ENCODE peak calls at places on chromosome 11, in eight cellular contexts. W, T, F, G, A, M, I and C are unnamed samples.

GRCh38 chr11:63510360-63511130 is 4.7 kb downstream of the LGALS12 start:
- DNase-seq in W (peak), T (peak), F (peak), G (peak), A (no peak), M (no peak), I (no peak), C (no peak)

GRCh38 chr11:43072096-43072495 is 239.7 kb upstream of the API5 start:
- DNase-seq in W (no peak), T (no peak), F (no peak), G (no peak), A (no peak), M (no peak), I (no peak), C (no peak)

GRCh38 chr11:61923166-61924015 is 6.0 kb upstream of the RAB3IL1 start:
- DNase-seq in W (peak), T (peak), F (peak), G (peak), A (no peak), M (no peak), I (no peak), C (no peak)

GRCh38 chr11:36711104-36711825 is 113.2 kb upstream of the RAG2 start:
- DNase-seq in W (no peak), T (no peak), F (no peak), G (no peak), A (no peak), M (no peak), I (no peak), C (no peak)

GRCh38 chr11:26793517-26793916 is 71.7 kb upstream of the SLC5A12 start:
- DNase-seq in W (no peak), T (no peak), F (no peak), G (no peak), A (no peak), M (no peak), I (no peak), C (no peak)

GRCh38 chr11:134236834-134237556 is 12.5 kb downstream of the VPS26B start:
- DNase-seq in W (no peak), T (no peak), F (no peak), G (no peak), A (no peak), M (no peak), I (no peak), C (no peak)

GRCh38 chr11:45106440-45106839 is 40.0 kb upstream of the PRDM11 start:
- DNase-seq in W (no peak), T (no peak), F (no peak), G (no peak), A (no peak), M (no peak), I (no peak), C (no peak)

GRCh38 chr11:13316528-13316961 is 39.0 kb downstream of the BMAL1 start:
- DNase-seq in W (no peak), T (peak), F (peak), G (no peak), A (no peak), M (no peak), I (no peak), C (no peak)

GRCh38 chr11:78416285-78417174 is 1.1 kb downstream of the GAB2 start:
- DNase-seq in W (peak), T (peak), F (peak), G (peak), A (peak), M (peak), I (peak), C (peak)

GRCh38 chr11:7348432-7349298 is 97.0 kb downstream of the SYT9 start:
- DNase-seq in W (no peak), T (no peak), F (no peak), G (no peak), A (no peak), M (no peak), I (no peak), C (peak)

GRCh38 chr11:95147364-95147905 is 57.8 kb downstream of the ENDOD1 start:
- DNase-seq in W (no peak), T (no peak), F (peak), G (no peak), A (peak), M (no peak), I (no peak), C (no peak)

GRCh38 chr11:47204633-47204989 is 10.2 kb upstream of the DDB2 start:
- DNase-seq in W (no peak), T (no peak), F (peak), G (no peak), A (no peak), M (no peak), I (no peak), C (no peak)

GRCh38 chr11:15123849-15124248 is 9.1 kb downstream of the INSC start:
- DNase-seq in W (no peak), T (no peak), F (peak), G (no peak), A (peak), M (no peak), I (no peak), C (no peak)

GRCh38 chr11:9982796-9983579 is 311.0 kb downstream of the SBF2 start:
- DNase-seq in W (no peak), T (no peak), F (peak), G (no peak), A (no peak), M (no peak), I (no peak), C (peak)

GRCh38 chr11:115126515-115127208 is 377.6 kb downstream of the CADM1 start:
- DNase-seq in W (no peak), T (no peak), F (no peak), G (no peak), A (no peak), M (no peak), I (no peak), C (peak)

GRCh38 chr11:19711911-19712280 is 741 bp upstream of the NAV2 start:
- DNase-seq in W (no peak), T (peak), F (no peak), G (no peak), A (no peak), M (no peak), I (no peak), C (no peak)

GRCh38 chr11:113177596-113178115 is 136.7 kb upstream of the TTC12 start:
- DNase-seq in W (no peak), T (no peak), F (no peak), G (no peak), A (no peak), M (no peak), I (no peak), C (no peak)

GRCh38 chr11:59283825-59284772 is 71.4 kb upstream of the MPEG1 start:
- DNase-seq in W (no peak), T (no peak), F (peak), G (peak), A (no peak), M (peak), I (no peak), C (peak)

GRCh38 chr11:121802542-121802941 is 313.5 kb downstream of the BLID start:
- DNase-seq in W (peak), T (peak), F (no peak), G (no peak), A (no peak), M (no peak), I (no peak), C (no peak)

GRCh38 chr11:60932605-60933346 is 8.5 kb downstream of the TMEM132A start:
- DNase-seq in W (no peak), T (no peak), F (no peak), G (no peak), A (no peak), M (no peak), I (no peak), C (no peak)

GRCh38 chr11:64998690-64999431 is 2.1 kb upstream of the BATF2 start:
- DNase-seq in W (no peak), T (no peak), F (no peak), G (no peak), A (no peak), M (no peak), I (no peak), C (no peak)

GRCh38 chr11:118251858-118252652 is at the start of gene MPZL3:
- DNase-seq in W (peak), T (peak), F (peak), G (no peak), A (no peak), M (peak), I (peak), C (peak)

GRCh38 chr11:22641559-22641958 is 15.9 kb upstream of the FANCF start:
- DNase-seq in W (no peak), T (no peak), F (no peak), G (no peak), A (no peak), M (no peak), I (no peak), C (no peak)

GRCh38 chr11:34065505-34066203 is 14.1 kb downstream of the CAPRIN1 start:
- DNase-seq in W (no peak), T (no peak), F (no peak), G (no peak), A (no peak), M (peak), I (no peak), C (no peak)
- TF ChIP-seq CTCF in W (peak), T (no peak), F (no peak), G (no peak), A (no peak), M (peak), I (no peak), C (peak)

DNA sequence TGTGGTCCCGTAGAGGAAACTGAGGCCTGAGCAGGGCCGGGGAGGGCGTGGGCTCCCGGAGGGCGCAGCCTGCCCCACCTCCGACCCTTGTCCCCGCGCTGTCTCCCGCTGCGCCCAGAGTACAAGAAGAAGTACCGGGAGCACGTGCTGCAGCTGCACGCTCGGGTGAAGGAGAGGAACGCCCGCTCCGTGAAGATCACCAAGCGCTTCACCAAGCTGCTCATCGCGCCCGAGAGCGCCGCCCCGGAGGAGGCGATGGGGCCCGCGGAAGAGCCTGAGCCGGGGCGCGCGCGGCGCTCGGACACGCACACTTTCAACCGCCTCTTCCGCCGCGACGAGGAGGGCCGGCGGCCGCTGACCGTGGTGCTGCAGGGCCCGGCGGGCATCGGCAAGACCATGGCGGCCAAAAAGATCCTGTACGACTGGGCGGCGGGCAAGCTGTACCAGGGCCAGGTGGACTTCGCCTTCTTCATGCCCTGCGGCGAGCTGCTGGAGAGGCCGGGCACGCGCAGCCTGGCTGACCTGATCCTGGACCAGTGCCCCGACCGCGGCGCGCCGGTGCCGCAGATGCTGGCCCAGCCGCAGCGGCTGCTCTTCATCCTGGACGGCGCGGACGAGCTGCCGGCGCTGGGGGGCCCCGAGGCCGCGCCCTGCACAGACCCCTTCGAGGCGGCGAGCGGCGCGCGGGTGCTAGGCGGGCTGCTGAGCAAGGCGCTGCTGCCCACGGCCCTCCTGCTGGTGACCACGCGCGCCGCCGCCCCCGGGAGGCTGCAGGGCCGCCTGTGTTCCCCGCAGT is 2.0 kb downstream of the NLRP6 start:
- DNase-seq in W (no peak), T (no peak), F (peak), G (no peak), A (no peak), M (peak), I (peak), C (peak)
- TF ChIP-seq CTCF in W (no peak), T (no peak), F (no peak), G (no peak), A (no peak), M (no peak), I (no peak), C (peak)

DNA sequence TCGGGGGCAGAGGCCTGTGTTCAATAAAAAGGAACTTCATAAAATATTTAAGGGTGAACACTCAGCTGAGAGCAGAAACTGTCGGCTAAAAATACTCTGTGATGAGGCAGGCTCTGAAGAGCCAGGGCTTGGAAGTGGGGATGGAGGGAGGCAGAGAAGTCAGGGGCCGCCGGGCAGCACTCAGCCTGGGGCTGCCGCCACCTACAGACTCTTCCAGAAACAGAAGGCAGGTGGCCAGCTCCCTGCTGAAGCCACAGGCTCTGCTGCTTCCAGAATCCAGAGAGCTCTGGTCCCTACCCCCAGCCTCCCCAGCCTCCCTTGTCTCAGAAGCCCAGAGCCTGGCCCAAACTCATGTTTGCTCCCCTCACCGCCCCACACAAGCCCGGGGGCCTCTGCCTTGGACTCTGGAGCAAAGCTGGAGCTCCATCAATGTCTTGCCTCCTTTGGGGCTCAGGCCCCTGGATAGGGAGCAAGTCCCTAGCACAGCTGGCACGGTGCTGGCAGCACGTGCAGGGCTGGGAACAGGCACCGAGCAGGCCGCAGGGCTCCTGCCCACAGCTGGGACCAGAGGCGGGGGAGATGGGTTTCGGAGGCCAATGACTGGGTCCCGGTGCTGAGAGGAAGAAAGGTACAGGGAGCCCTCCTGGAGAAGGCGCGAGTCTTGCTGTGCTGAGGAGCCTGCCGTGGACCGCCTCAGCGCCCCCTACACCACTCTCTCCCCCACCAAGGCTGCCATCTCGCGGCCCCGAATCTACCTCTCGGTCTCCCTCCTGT is 8.2 kb downstream of the LRFN4 start:
- DNase-seq in W (no peak), T (no peak), F (no peak), G (no peak), A (no peak), M (no peak), I (no peak), C (no peak)
- TF ChIP-seq CTCF in W (no peak), T (no peak), F (no peak), G (no peak), A (no peak), M (no peak), I (no peak), C (no peak)

GRCh38 chr11:11152877-11153276 is 200.2 kb downstream of the CSNK2A3 start:
- DNase-seq in W (no peak), T (no peak), F (no peak), G (no peak), A (no peak), M (no peak), I (no peak), C (no peak)

GRCh38 chr11:11157201-11157600 is 195.8 kb downstream of the CSNK2A3 start:
- DNase-seq in W (no peak), T (no peak), F (peak), G (no peak), A (no peak), M (peak), I (no peak), C (peak)

DNA sequence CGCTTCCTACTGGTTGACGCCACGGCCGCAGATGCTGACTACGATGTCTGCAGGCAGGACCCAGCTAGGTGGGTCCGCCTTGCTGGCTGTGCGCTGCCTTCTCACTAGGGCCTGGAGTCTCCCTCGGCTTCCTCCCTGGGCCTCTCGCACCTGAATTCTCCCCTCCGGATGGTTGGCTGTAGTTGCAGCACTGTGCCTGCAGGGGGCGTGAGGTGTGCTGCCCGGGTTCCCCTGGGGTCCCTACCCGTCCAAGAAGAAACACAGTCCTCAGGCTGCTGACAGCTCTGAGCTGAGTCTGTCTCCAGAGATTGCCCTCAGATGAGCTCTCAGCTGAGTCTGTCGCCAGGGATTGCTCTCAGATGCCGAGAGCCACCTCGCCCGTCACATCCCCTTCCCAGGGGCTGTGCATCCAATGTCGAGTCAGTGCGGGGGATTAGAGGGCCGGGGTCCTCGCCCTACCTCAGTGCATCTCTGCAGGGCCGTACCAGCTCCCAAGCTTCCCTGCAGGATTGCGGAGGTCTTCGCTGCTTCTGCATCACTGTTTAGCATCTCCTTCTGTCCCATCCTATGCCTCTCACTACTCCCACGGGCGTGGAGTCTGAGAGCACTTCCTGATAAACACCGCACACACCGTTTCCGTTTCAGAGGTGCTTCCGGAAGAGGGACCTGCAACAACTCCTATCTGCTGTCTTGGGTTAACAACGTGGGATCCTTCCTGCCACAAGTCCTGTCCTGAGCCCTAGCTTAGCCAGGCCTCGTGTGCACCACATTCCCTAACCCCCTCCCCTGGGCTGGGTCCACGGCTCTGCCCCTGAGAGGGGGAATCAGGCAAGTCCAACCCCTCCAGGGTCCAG is 196.9 kb downstream of the CSNK2A3 start:
- DNase-seq in W (no peak), T (no peak), F (no peak), G (no peak), A (no peak), M (peak), I (no peak), C (peak)
- TF ChIP-seq CTCF in W (peak), T (no peak), F (peak), G (peak), A (peak), M (peak), I (no peak), C (peak)

GRCh38 chr11:8768625-8769333 is 86.2 kb downstream of the RPL27A start:
- DNase-seq in W (peak), T (no peak), F (peak), G (no peak), A (peak), M (no peak), I (no peak), C (no peak)
- TF ChIP-seq CTCF in W (peak), T (no peak), F (peak), G (peak), A (peak), M (no peak), I (no peak), C (peak)

GRCh38 chr11:3971756-3972404 is 116.4 kb downstream of the STIM1 start:
- DNase-seq in W (no peak), T (no peak), F (no peak), G (no peak), A (no peak), M (no peak), I (no peak), C (no peak)
- TF ChIP-seq CTCF in W (no peak), T (no peak), F (peak), G (no peak), A (no peak), M (no peak), I (peak), C (no peak)

GRCh38 chr11:123700774-123701173 is 40.7 kb downstream of the ZNF202 start:
- DNase-seq in W (no peak), T (no peak), F (no peak), G (no peak), A (no peak), M (no peak), I (no peak), C (no peak)

GRCh38 chr11:123694551-123694950 is 40.1 kb upstream of the SCN3B start:
- DNase-seq in W (no peak), T (no peak), F (no peak), G (no peak), A (no peak), M (no peak), I (no peak), C (no peak)

GRCh38 chr11:123690490-123690889 is 36.1 kb upstream of the SCN3B start:
- DNase-seq in W (no peak), T (no peak), F (peak), G (no peak), A (no peak), M (no peak), I (no peak), C (no peak)

GRCh38 chr11:123702137-123702536 is 39.3 kb downstream of the ZNF202 start:
- DNase-seq in W (no peak), T (no peak), F (no peak), G (no peak), A (no peak), M (no peak), I (no peak), C (no peak)

GRCh38 chr11:123696183-123696582 is 41.8 kb upstream of the SCN3B start:
- DNase-seq in W (no peak), T (no peak), F (no peak), G (no peak), A (no peak), M (no peak), I (no peak), C (no peak)
- TF ChIP-seq CTCF in W (no peak), T (no peak), F (peak), G (no peak), A (no peak), M (no peak), I (no peak), C (peak)

GRCh38 chr11:68844376-68844775 is 2.7 kb upstream of the CPT1A start:
- DNase-seq in W (no peak), T (no peak), F (no peak), G (no peak), A (no peak), M (no peak), I (no peak), C (no peak)

GRCh38 chr11:68842427-68843051 is 823 bp upstream of the CPT1A start:
- DNase-seq in W (no peak), T (no peak), F (no peak), G (no peak), A (no peak), M (no peak), I (no peak), C (no peak)

GRCh38 chr11:68843052-68843561 is 1.4 kb upstream of the CPT1A start:
- DNase-seq in W (no peak), T (no peak), F (peak), G (no peak), A (no peak), M (no peak), I (no peak), C (no peak)

GRCh38 chr11:68844801-68845200 is 3.1 kb upstream of the CPT1A start:
- DNase-seq in W (no peak), T (no peak), F (no peak), G (no peak), A (no peak), M (no peak), I (no peak), C (no peak)

GRCh38 chr11:68843703-68844312 is 2.1 kb upstream of the CPT1A start:
- DNase-seq in W (peak), T (peak), F (no peak), G (no peak), A (no peak), M (peak), I (peak), C (no peak)
- TF ChIP-seq CTCF in W (peak), T (no peak), F (no peak), G (peak), A (peak), M (peak), I (peak), C (peak)

GRCh38 chr11:57001674-57002401 is 13.1 kb downstream of the OR5AK2 start:
- DNase-seq in W (no peak), T (no peak), F (peak), G (no peak), A (no peak), M (no peak), I (no peak), C (no peak)
- TF ChIP-seq CTCF in W (no peak), T (no peak), F (peak), G (no peak), A (peak), M (peak), I (no peak), C (no peak)